ENCODE peak calls at places on chromosomes 13 and 19, in five cellular contexts. E is MM.1S, Y is IMR-90, T is colonic mucosa, I is kidney. A is an unnamed sample. For H3K36me3, the result is how much of the 10 kb centered on the place peaks cover.

GRCh38 chr19:43667524-43668405 is 2.2 kb downstream of the PLAUR start:
- DNase-seq in Y (peak), T (peak), I (peak), E (no peak), A (no peak)

GRCh38 chr19:6765738-6766356 is 1.4 kb downstream of the SH2D3A start:
- DNase-seq in I (peak), Y (no peak), E (peak), T (peak), A (peak)

GRCh38 chr19:19338082-19338481 is 17.5 kb downstream of the MAU2 start:
- DNase-seq in T (no peak), I (no peak), Y (peak), E (no peak), A (no peak)

GRCh38 chr13:33578786-33579185 is 239.2 kb upstream of the RFC3 start:
- DNase-seq in T (no peak), Y (no peak), I (no peak), E (no peak), A (no peak)

GRCh38 chr19:9547870-9548269 is 9.4 kb upstream of the ZNF426 start:
- DNase-seq in Y (no peak), T (no peak), E (no peak), I (no peak), A (no peak)

GRCh38 chr13:24929196-24929595 is 165.2 kb downstream of the RNF17 start:
- DNase-seq in E (no peak), Y (no peak), T (no peak), I (no peak), A (no peak)

GRCh38 chr19:53102701-53103140 is 501 bp downstream of the ZNF160 start:
- DNase-seq in E (no peak), T (peak), I (peak), Y (peak), A (no peak)

GRCh38 chr13:106911602-106912001 is 343.7 kb upstream of the ARGLU1 start:
- DNase-seq in T (no peak), Y (no peak), I (no peak), E (no peak), A (no peak)

GRCh38 chr13:33690321-33690720 is 127.6 kb upstream of the RFC3 start:
- DNase-seq in T (no peak), Y (no peak), E (no peak), I (no peak), A (no peak)

GRCh38 chr13:27450921-27451461 is 627 bp upstream of the MTIF3 start:
- DNase-seq in T (peak), Y (peak), I (peak), E (peak), A (no peak)

GRCh38 chr19:55340144-55340783 is 588 bp downstream of the KMT5C start:
- DNase-seq in E (peak), T (peak), I (peak), Y (no peak), A (no peak)

GRCh38 chr13:46757640-46758039 is 39.3 kb downstream of the ESD start:
- DNase-seq in I (no peak), E (no peak), T (no peak), Y (no peak), A (no peak)

GRCh38 chr13:48304132-48304876 is 753 bp downstream of the RB1 start:
- DNase-seq in Y (peak), T (peak), I (no peak), E (peak), A (no peak)

GRCh38 chr19:9797871-9798270 is 21.0 kb downstream of the FBXL12 start:
- DNase-seq in T (no peak), E (no peak), Y (no peak), I (no peak), A (no peak)

GRCh38 chr19:49442354-49442753 is 1.0 kb upstream of the SLC17A7 start:
- DNase-seq in Y (no peak), I (no peak), T (no peak), E (no peak), A (no peak)

GRCh38 chr19:39297931-39298634 is 1.9 kb downstream of the IFNL1 start:
- DNase-seq in T (no peak), E (no peak), Y (no peak), I (no peak), A (no peak)

GRCh38 chr19:13899393-13899792 is 6.5 kb downstream of the BRME1 start:
- DNase-seq in Y (no peak), I (no peak), T (peak), E (no peak), A (no peak)

GRCh38 chr13:50375792-50376191 is 360.5 kb downstream of the KCNRG start:
- DNase-seq in T (no peak), E (no peak), I (no peak), Y (peak), A (no peak)

GRCh38 chr13:26616126-26616525 is 58.6 kb downstream of the WASF3 start:
- DNase-seq in Y (peak), E (no peak), I (no peak), T (no peak), A (no peak)

GRCh38 chr19:10290876-10291553 is 1.3 kb downstream of the ICAM5 start:
- DNase-seq in E (peak), I (peak), T (peak), Y (peak), A (no peak)

GRCh38 chr13:41503386-41503785 is 46.0 kb downstream of the RGCC start:
- DNase-seq in Y (no peak), I (no peak), E (no peak), T (no peak), A (no peak)

GRCh38 chr13:99151516-99151915 is 49.1 kb upstream of the UBAC2 start:
- DNase-seq in Y (peak), I (no peak), T (no peak), E (peak), A (no peak)

GRCh38 chr19:623974-624373 is 9.4 kb downstream of the POLRMT start:
- DNase-seq in I (no peak), E (no peak), T (no peak), Y (peak), A (no peak)

GRCh38 chr19:19750842-19751790 is 18.2 kb upstream of the ZNF14 start:
- DNase-seq in E (no peak), Y (no peak), T (no peak), I (peak), A (no peak)

GRCh38 chr13:28492527-28493367 is 2.2 kb downstream of the FLT1 start:
- DNase-seq in I (no peak), T (no peak), Y (no peak), E (no peak), A (no peak)

GRCh38 chr13:48750588-48751383 is 97.1 kb downstream of the CYSLTR2 start:
- DNase-seq in I (no peak), E (no peak), Y (no peak), T (peak), A (no peak)

GRCh38 chr13:30705672-30706071 is 29.7 kb upstream of the ALOX5AP start:
- DNase-seq in E (no peak), Y (no peak), T (no peak), I (no peak), A (no peak)

GRCh38 chr19:35159606-35160005 is 5.1 kb downstream of the FXYD5 start:
- DNase-seq in Y (no peak), E (no peak), I (no peak), T (no peak), A (no peak)

GRCh38 chr19:35160629-35161433 is 6.3 kb downstream of the FXYD5 start:
- DNase-seq in I (no peak), T (no peak), Y (no peak), E (no peak), A (no peak)

GRCh38 chr19:35164418-35164817 is 9.9 kb downstream of the FXYD5 start:
- DNase-seq in T (no peak), Y (no peak), E (no peak), I (no peak), A (no peak)

GRCh38 chr19:35162471-35163326 is 8.2 kb downstream of the FXYD5 start:
- DNase-seq in E (no peak), Y (no peak), T (no peak), I (no peak), A (no peak)

DNA sequence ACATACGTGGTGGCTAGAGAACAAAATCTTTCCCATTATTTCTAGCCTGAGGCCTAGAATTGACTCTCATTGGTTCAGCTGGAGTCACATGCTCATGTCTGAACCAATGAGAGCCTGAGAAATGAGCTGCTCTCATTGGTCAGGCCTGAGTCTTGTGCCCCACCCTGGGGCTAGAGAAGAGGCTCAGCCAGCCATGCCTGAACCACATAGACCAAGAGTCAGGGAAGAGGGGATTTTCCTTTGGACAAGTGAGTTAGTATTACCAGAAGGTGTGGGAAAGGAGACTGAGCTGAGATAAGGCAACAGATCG is 6.9 kb downstream of the FXYD5 start:
- DNase-seq in I (no peak), Y (no peak), T (no peak), E (peak), A (no peak)
- H3K36me3 ChIP-seq in I (under half), Y (half or more), T (under half), E (under half), A (half or more)

GRCh38 chr19:35776102-35776788 is 881 bp downstream of the ARHGAP33 start:
- DNase-seq in Y (no peak), I (no peak), E (no peak), T (no peak), A (no peak)

GRCh38 chr19:35775298-35776101 is at the start of gene ARHGAP33:
- DNase-seq in I (peak), T (peak), Y (peak), E (peak), A (peak)

GRCh38 chr19:35779033-35779432 is 3.7 kb downstream of the ARHGAP33 start:
- DNase-seq in I (no peak), Y (no peak), E (no peak), T (no peak), A (no peak)

GRCh38 chr19:35777961-35778360 is 2.6 kb downstream of the ARHGAP33 start:
- DNase-seq in E (no peak), I (no peak), T (no peak), Y (no peak), A (no peak)

DNA sequence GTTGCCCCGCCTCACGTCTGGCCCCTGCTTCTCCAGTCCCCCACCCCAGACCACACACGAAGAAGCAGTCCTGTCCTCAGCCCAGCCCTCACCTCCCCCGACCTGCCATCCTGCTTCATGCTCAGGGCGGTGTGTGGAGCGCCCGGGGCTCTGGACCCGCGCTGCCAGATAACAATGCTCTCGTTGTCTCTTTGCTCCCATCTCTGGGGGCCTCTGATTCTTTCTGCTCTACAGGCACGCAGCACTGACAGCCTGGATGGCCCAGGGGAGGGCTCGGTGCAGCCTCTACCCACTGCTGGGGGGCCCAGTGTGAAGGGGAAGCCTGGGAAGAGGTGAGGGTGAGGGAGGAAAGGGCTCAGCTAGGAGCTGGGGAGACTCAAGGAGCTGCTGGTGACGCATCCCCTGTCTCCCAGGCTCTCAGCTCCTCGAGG is 2.1 kb downstream of the ARHGAP33 start:
- DNase-seq in I (no peak), E (no peak), T (no peak), Y (no peak), A (peak)
- H3K4me3 ChIP-seq in I (no peak), E (no peak), T (no peak), Y (no peak), A (no peak)

GRCh38 chr19:1847348-1847683 is 967 bp downstream of the REXO1 start:
- DNase-seq in I (no peak), Y (no peak), E (no peak), T (no peak), A (no peak)

GRCh38 chr19:1848399-1849131 is at the start of gene REXO1:
- DNase-seq in I (peak), Y (peak), E (peak), T (peak), A (peak)

GRCh38 chr19:1847684-1848398 is 442 bp downstream of the REXO1 start:
- DNase-seq in T (peak), E (no peak), Y (peak), I (peak), A (no peak)

GRCh38 chr19:1849999-1850398 is 1.7 kb upstream of the REXO1 start:
- DNase-seq in E (no peak), T (no peak), Y (no peak), I (no peak), A (no peak)

DNA sequence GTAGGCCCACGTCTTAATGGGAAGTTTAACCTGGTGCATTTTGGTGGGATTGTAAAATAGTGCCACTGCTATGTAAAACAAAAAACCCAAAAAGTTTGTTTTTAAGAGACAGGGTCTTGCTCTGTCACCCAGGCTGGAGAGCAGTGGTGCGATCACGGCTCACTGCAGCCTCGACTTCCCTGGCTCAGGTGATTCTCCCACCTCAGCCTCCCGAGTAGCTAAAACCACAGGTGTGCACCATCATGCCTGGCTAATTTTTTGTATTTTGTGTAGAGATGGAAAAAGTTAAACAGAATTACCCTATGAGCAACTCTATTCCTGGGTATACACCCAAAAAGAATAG is 820 bp upstream of the REXO1 start:
- DNase-seq in I (no peak), E (no peak), T (no peak), Y (no peak), A (no peak)
- H3K9ac ChIP-seq in I (no peak), E (peak), T (no peak), Y (no peak), A (no peak)

DNA sequence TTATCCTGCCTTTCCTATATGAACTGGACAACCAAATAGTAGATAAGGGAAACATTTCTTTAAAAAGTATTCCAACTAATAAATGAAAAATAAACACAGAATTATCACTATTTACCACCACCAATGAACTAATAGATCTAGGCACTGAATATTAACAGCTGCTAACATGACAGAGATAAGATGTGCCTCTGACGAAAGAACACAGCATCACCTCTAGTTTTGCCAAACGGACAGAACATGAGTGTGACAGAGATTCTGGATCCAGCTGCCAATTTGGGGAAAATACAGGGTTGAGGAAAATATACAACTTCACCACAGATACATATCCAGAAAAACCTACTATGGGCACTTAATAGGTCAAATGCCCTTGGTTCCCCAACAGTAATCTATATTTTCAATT is 18.0 kb downstream of the VPS36 start:
- DNase-seq in T (no peak), Y (no peak), E (no peak), I (no peak), A (no peak)
- H3K36me3 ChIP-seq in T (under half), Y (under half), E (under half), I (under half), A (under half)

A was measured in NT2/D1.